ENCODE peak calls at places on chromosomes 6 and 20, in eight cellular contexts. Y, W, S, V, C, B, G and J are unnamed samples.

GRCh38 chr6:20279608-20280287 is 67.5 kb upstream of the MBOAT1 start:
- DNase-seq in Y (no peak), W (no peak), S (no peak), V (peak), C (no peak), B (no peak), G (no peak), J (no peak)

GRCh38 chr20:41476013-41476441 is 109.4 kb upstream of the EMILIN3 start:
- DNase-seq in Y (peak), W (no peak), S (no peak), V (peak), C (no peak), B (no peak), G (peak), J (no peak)

GRCh38 chr6:55023231-55023630 is 151.1 kb upstream of the HCRTR2 start:
- DNase-seq in Y (peak), W (no peak), S (no peak), V (no peak), C (no peak), B (no peak), G (no peak), J (no peak)

GRCh38 chr20:62652051-62652893 is 10.0 kb downstream of the SLCO4A1 start:
- DNase-seq in Y (peak), W (peak), S (peak), V (peak), C (peak), B (peak), G (peak), J (peak)

GRCh38 chr6:148335582-148335981 is 7.1 kb upstream of the SASH1 start:
- DNase-seq in Y (no peak), W (peak), S (no peak), V (no peak), C (no peak), B (no peak), G (no peak), J (no peak)

GRCh38 chr6:168353041-168353440 is 33.5 kb upstream of the DACT2 start:
- DNase-seq in Y (no peak), W (no peak), S (no peak), V (no peak), C (no peak), B (no peak), G (no peak), J (no peak)

GRCh38 chr6:112879920-112880413 is 532.8 kb downstream of the RFPL4B start:
- DNase-seq in Y (peak), W (no peak), S (peak), V (no peak), C (no peak), B (no peak), G (no peak), J (no peak)

GRCh38 chr6:37020426-37021211 is 15.2 kb downstream of the FGD2 start:
- DNase-seq in Y (peak), W (no peak), S (no peak), V (no peak), C (no peak), B (no peak), G (no peak), J (no peak)

GRCh38 chr20:19975436-19975799 is 41.7 kb upstream of the NAA20 start:
- DNase-seq in Y (no peak), W (no peak), S (no peak), V (no peak), C (no peak), B (no peak), G (peak), J (no peak)

GRCh38 chr6:88565409-88565811 is 398.0 kb downstream of the RNGTT start:
- DNase-seq in Y (no peak), W (no peak), S (no peak), V (no peak), C (no peak), B (no peak), G (no peak), J (no peak)

GRCh38 chr6:11606287-11606686 is 68.7 kb downstream of the TMEM170B start:
- DNase-seq in Y (peak), W (no peak), S (no peak), V (no peak), C (no peak), B (no peak), G (no peak), J (no peak)

GRCh38 chr20:3470208-3470626 is 601 bp upstream of the ATRN start:
- DNase-seq in Y (no peak), W (no peak), S (no peak), V (no peak), C (no peak), B (no peak), G (no peak), J (peak)

GRCh38 chr6:69825904-69826303 is 29.1 kb upstream of the LMBRD1 start:
- DNase-seq in Y (no peak), W (no peak), S (no peak), V (no peak), C (no peak), B (no peak), G (peak), J (no peak)

GRCh38 chr20:16747291-16747811 is 807 bp upstream of the OTOR start:
- DNase-seq in Y (no peak), W (no peak), S (no peak), V (no peak), C (no peak), B (no peak), G (no peak), J (no peak)

GRCh38 chr6:166623318-166623717 is 3.7 kb downstream of the RPS6KA2 start:
- DNase-seq in Y (no peak), W (no peak), S (no peak), V (no peak), C (no peak), B (no peak), G (no peak), J (no peak)

GRCh38 chr6:99822741-99823512 is 171.1 kb downstream of the MCHR2 start:
- DNase-seq in Y (peak), W (peak), S (peak), V (peak), C (no peak), B (peak), G (peak), J (no peak)

GRCh38 chr6:151205971-151206600 is 33.7 kb upstream of the AKAP12 start:
- DNase-seq in Y (no peak), W (no peak), S (no peak), V (no peak), C (no peak), B (no peak), G (no peak), J (no peak)

GRCh38 chr20:51640743-51641142 is 98.2 kb upstream of the NFATC2 start:
- DNase-seq in Y (no peak), W (no peak), S (no peak), V (no peak), C (no peak), B (no peak), G (no peak), J (no peak)

GRCh38 chr6:150079604-150080003 is 10.7 kb upstream of the ULBP3 start:
- DNase-seq in Y (no peak), W (no peak), S (peak), V (peak), C (no peak), B (peak), G (peak), J (no peak)

GRCh38 chr6:113364781-113365545 is 492.2 kb upstream of the MARCKS start:
- DNase-seq in Y (no peak), W (no peak), S (no peak), V (peak), C (no peak), B (no peak), G (peak), J (no peak)

GRCh38 chr6:169186496-169187169 is 67.0 kb downstream of the THBS2 start:
- DNase-seq in Y (no peak), W (no peak), S (no peak), V (no peak), C (no peak), B (no peak), G (no peak), J (no peak)

GRCh38 chr20:10022615-10023014 is 12.2 kb upstream of the ANKEF1 start:
- DNase-seq in Y (no peak), W (no peak), S (no peak), V (no peak), C (no peak), B (no peak), G (no peak), J (no peak)

GRCh38 chr6:85705220-85705619 is 62.5 kb upstream of the SYNCRIP start:
- DNase-seq in Y (no peak), W (no peak), S (no peak), V (no peak), C (no peak), B (no peak), G (no peak), J (no peak)